ENCODE peak calls at places on chromosome X, in eight cellular contexts. E, W, V, Q, R, I, L and N are unnamed samples.

GRCh38 chrX:99384594-99385374 is 1025.3 kb downstream of the PCDH19 start:
- DNase-seq in W (no peak), V (no peak), I (no peak), R (no peak), L (no peak), E (no peak), Q (no peak), N (no peak)

GRCh38 chrX:49992809-49993208 is 70.4 kb downstream of the CLCN5 start:
- DNase-seq in I (no peak), V (no peak), Q (no peak), R (no peak), W (no peak), L (no peak), E (no peak), N (no peak)

GRCh38 chrX:2690856-2691542 is at the start of gene CD99:
- DNase-seq in L (peak; percentile 77), Q (peak; percentile 77), W (peak; percentile 93), I (peak; percentile 80), V (peak; percentile 80), E (peak; percentile 92), R (peak; percentile 96), N (peak; percentile 95)

GRCh38 chrX:27598312-27598711 is 8.2 kb downstream of the DCAF8L2 start:
- DNase-seq in L (peak; percentile 10), I (peak; percentile 52), W (peak; percentile 60), E (no peak), R (peak; percentile 11), Q (no peak), V (no peak), N (peak; percentile 67)

GRCh38 chrX:15336023-15336413 is 695 bp upstream of the PIGA start:
- DNase-seq in L (peak; percentile 83), V (peak; percentile 25), W (no peak), R (no peak), E (no peak), I (no peak), Q (peak; percentile 7), N (peak; percentile 17)

GRCh38 chrX:123392921-123393320 is 208.8 kb downstream of the GRIA3 start:
- DNase-seq in R (no peak), I (no peak), E (no peak), Q (no peak), W (no peak), V (no peak), L (no peak), N (no peak)

GRCh38 chrX:71515039-71515398 is 17.9 kb upstream of the OGT start:
- DNase-seq in I (no peak), W (no peak), L (no peak), E (no peak), Q (peak; percentile 9), V (no peak), R (peak; percentile 33), N (no peak)

GRCh38 chrX:20144491-20144890 is 2.9 kb upstream of the EIF1AX start:
- DNase-seq in R (no peak), W (no peak), V (no peak), Q (no peak), I (no peak), L (peak; percentile 73), E (no peak), N (no peak)

GRCh38 chrX:47169726-47170515 is 23.7 kb upstream of the UBA1 start:
- DNase-seq in L (no peak), V (peak; percentile 17), E (peak; percentile 53), R (peak; percentile 47), I (no peak), Q (no peak), W (peak; percentile 62), N (no peak)

GRCh38 chrX:25001808-25002657 is 13.7 kb downstream of the ARX start:
- DNase-seq in R (no peak), I (no peak), E (no peak), V (no peak), Q (no peak), L (no peak), W (peak; percentile 76), N (no peak)
- H3K4me1 ChIP-seq in R (peaks cover 15% of the 10 kb centered on the region), I (peaks cover 6% of the 10 kb centered on the region), E (peaks cover 5% of the 10 kb centered on the region), V (peaks cover 8% of the 10 kb centered on the region), Q (no peaks in the 10 kb centered on the region), L (peaks cover 15% of the 10 kb centered on the region), W (no peaks in the 10 kb centered on the region), N (no peaks in the 10 kb centered on the region)

DNA sequence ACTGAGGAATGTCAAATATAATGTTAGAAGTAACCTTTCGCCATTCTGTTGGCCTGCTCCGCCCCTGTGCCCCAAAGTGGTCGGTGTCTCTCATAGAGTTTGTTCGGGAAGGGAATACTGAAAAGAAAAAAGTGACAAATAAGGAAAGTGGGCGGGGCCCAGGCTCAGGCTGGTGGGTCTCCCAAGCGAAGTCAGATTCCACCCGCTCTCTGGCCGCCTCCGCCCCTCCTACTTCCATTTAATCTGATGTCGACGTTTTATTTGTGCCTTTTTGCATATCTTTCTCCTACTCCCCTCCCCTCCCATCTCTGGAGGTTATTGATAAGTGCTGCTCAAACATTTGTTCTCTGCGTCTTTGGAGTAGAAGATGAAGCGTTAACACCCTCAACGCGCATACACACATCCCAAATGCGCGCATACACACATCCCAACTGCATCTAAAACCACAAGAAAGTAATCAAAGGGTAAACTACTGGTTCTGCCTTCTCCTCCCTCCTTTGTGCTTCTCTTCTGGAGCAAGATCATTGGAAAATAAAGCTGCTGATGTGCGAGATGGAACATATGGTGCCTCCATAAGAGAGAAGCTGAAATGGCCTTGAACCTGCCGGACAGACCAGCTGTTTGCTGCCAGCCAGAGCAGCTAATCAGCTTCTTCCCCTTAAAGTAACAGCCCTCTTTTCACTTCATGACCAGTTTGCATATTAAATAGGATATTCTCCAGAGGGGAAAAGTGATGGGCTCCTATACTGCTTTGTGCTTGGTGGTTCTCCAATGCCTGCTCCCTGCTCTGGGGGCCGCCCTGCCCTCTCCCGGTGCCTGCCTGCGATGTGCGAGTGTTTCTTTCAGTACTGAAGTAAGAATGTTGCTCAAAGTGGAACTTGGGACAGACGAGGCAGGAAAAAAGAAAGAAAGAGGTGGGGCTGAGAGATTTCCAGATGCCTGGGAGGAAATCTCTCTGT is 3.1 kb downstream of the MAMLD1 start:
- DNase-seq in L (peak; percentile 23), E (no peak), Q (peak; percentile 62), W (peak; percentile 80), R (peak; percentile 48), V (peak; percentile 47), I (no peak), N (no peak)
- H3K4me3 ChIP-seq in L (peak overlapping the region; percentile 57), E (peak overlapping the region; percentile 23), Q (peak overlapping the region; percentile 44), W (peak overlapping the region; percentile 52), R (peak overlapping the region; percentile 73), V (no peak overlapping the region), I (no peak overlapping the region), N (no peak overlapping the region)

DNA sequence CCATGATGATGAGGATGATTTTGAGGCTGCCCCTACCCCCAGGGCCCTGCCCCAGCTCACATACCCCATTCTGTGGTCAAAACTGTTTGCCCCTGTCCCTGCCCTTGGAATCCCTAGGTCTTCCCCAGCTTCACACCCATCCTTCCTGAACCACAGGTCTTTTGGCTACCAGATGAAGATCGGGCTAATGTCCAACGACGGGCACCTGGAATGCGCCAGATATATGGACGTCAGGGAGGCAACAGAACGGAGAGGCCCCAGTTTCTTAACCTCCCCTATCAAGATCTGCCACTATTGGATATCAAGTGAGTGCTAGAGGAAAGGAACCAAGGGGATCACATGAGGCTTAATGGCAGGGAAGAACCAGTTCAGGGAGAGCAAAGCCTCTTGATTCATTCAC is 6.6 kb downstream of the GDPD2 start:
- DNase-seq in V (no peak), Q (no peak), I (no peak), W (no peak), L (no peak), R (no peak), E (no peak), N (no peak)
- H3K27me3 ChIP-seq in V (peaks cover 10% of the 10 kb centered on the region), Q (no peaks in the 10 kb centered on the region), I (no peaks in the 10 kb centered on the region), W (no peaks in the 10 kb centered on the region), L (no peaks in the 10 kb centered on the region), R (no peaks in the 10 kb centered on the region), E (no peaks in the 10 kb centered on the region), N (no peaks in the 10 kb centered on the region)

GRCh38 chrX:67720344-67720743 is 176.5 kb downstream of the AR start:
- DNase-seq in V (no peak), Q (no peak), E (no peak), R (no peak), I (no peak), W (no peak), L (no peak), N (no peak)
- H3K4me1 ChIP-seq in V (no peaks in the 10 kb centered on the region), Q (no peaks in the 10 kb centered on the region), E (no peaks in the 10 kb centered on the region), R (peaks cover 42% of the 10 kb centered on the region), I (no peaks in the 10 kb centered on the region), W (peaks cover 7% of the 10 kb centered on the region), L (no peaks in the 10 kb centered on the region), N (no peaks in the 10 kb centered on the region)

DNA sequence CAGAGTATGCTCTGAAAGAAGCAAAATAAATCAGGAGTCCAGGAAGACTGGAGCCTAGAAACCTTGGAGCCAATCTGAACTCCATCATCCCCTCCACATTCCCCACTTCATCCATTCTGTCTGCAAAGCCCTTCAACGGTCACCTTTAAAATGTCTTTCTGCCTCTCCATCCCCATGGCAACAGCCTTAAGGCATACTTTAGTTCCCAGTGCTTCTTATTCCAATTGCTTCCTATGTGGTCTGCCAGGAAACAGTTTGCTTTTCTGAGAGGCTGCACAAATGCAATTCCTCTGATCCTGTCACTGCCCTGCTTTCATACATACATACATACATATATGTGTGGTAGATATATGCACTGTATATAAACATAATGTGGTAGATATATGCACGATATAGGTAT is 802 bp upstream of the MAGEH1 start:
- DNase-seq in L (no peak), V (no peak), E (no peak), W (no peak), R (no peak), I (no peak), Q (no peak), N (no peak)
- H3K4me3 ChIP-seq in L (no peak overlapping the region), V (no peak overlapping the region), E (no peak overlapping the region), W (peak overlapping the region; percentile 75), R (peak overlapping the region; percentile 79), I (no peak overlapping the region), Q (no peak overlapping the region), N (no peak overlapping the region)